ENCODE peak calls at places on chromosomes 3 and 15, in seven cellular contexts. K is NCI-H2081; A is T-cell; G is psoas muscle; F is activated CD8-positive, alpha-beta T cell treated with anti-CD3 and anti-CD28 coated beads for 36 hours; H is Calu3; N is SK-N-SH. O is an unnamed sample.

GRCh38 chr3:58190291-58190690 is 20.5 kb downstream of the DNASE1L3 start:
- DNase-seq in N (no peak), G (no peak), A (no peak), H (no peak), F (no peak), K (no peak), O (no peak)

GRCh38 chr3:111738238-111738637 is 120.8 kb upstream of the PHLDB2 start:
- DNase-seq in H (no peak), K (no peak), F (no peak), N (no peak), G (no peak), A (no peak), O (no peak)

GRCh38 chr3:164641071-164641470 is 437.2 kb downstream of the SI start:
- DNase-seq in H (no peak), N (no peak), G (no peak), K (no peak), A (no peak), F (no peak), O (peak)

GRCh38 chr3:80929576-80929975 is 831.9 kb downstream of the GBE1 start:
- DNase-seq in N (no peak), H (no peak), K (no peak), G (no peak), A (no peak), F (no peak), O (no peak)

GRCh38 chr3:114128826-114129225 is 50.0 kb downstream of the DRD3 start:
- DNase-seq in F (no peak), K (no peak), G (no peak), H (no peak), A (no peak), N (no peak), O (no peak)

GRCh38 chr15:88681610-88682221 is 42.9 kb downstream of the ISG20 start:
- DNase-seq in F (no peak), H (no peak), K (no peak), G (no peak), A (no peak), N (peak), O (no peak)

GRCh38 chr3:42036483-42036823 is 54.7 kb upstream of the TRAK1 start:
- DNase-seq in A (no peak), N (peak), K (no peak), G (no peak), F (no peak), H (no peak), O (no peak)

GRCh38 chr15:99616129-99616528 is 50.3 kb downstream of the MEF2A start:
- DNase-seq in G (no peak), N (no peak), A (no peak), F (no peak), H (no peak), K (no peak), O (no peak)

GRCh38 chr15:98853161-98853560 is 154.4 kb downstream of the PGPEP1L start:
- DNase-seq in K (peak), A (peak), G (peak), H (peak), F (peak), N (peak), O (peak)

GRCh38 chr3:79115458-79115857 is 652.3 kb downstream of the ROBO1 start:
- DNase-seq in K (no peak), N (no peak), G (no peak), F (no peak), H (no peak), A (no peak), O (no peak)

GRCh38 chr3:149808209-149808829 is 4.7 kb upstream of the RNF13 start:
- DNase-seq in F (peak), A (peak), K (peak), H (peak), N (peak), G (peak), O (peak)

GRCh38 chr15:75203017-75203907 is 1.6 kb downstream of the C15orf39 start:
- DNase-seq in N (peak), F (peak), K (no peak), A (no peak), H (no peak), G (no peak), O (no peak)

GRCh38 chr15:34609102-34609501 is 25.7 kb upstream of the GOLGA8B start:
- DNase-seq in F (no peak), N (no peak), H (no peak), A (no peak), K (no peak), G (no peak), O (no peak)

O was measured in HAP-1.